ENCODE peak calls at places on chromosome 22, in five cellular contexts. Q, P, U, F and Y are unnamed samples.
A peak's percentile ranks its signal among the peaks of the same experiment; 100 is the strongest.

GRCh38 chr22:22787805-22788459 is 99.7 kb upstream of the IGLL5 start:
- DNase-seq in Q (no peak), P (peak; percentile 56), U (peak; percentile 30), F (peak; percentile 78), Y (peak; percentile 68)

GRCh38 chr22:22021160-22021750 is 38.7 kb upstream of the TOP3B start:
- DNase-seq in Q (no peak), P (no peak), U (no peak), F (no peak), Y (no peak)

GRCh38 chr22:24521791-24522245 is 26.7 kb downstream of the UPB1 start:
- DNase-seq in Q (no peak), P (peak; percentile 71), U (peak; percentile 41), F (peak; percentile 73), Y (peak; percentile 66)

GRCh38 chr22:18111759-18112330 is 1.2 kb downstream of the TUBA8 start:
- DNase-seq in Q (no peak), P (no peak), U (no peak), F (no peak), Y (no peak)

GRCh38 chr22:21447694-21448402 is 19.3 kb upstream of the TMEM191C start:
- DNase-seq in Q (no peak), P (no peak), U (no peak), F (no peak), Y (no peak)

GRCh38 chr22:42780070-42780540 is 59.4 kb upstream of the A4GALT start:
- DNase-seq in Q (peak; percentile 90), P (peak; percentile 98), U (peak; percentile 97), F (peak; percentile 68), Y (peak; percentile 80)

GRCh38 chr22:20904980-20905355 is 12.2 kb upstream of the CRKL start:
- DNase-seq in Q (no peak), P (no peak), U (no peak), F (no peak), Y (no peak)

GRCh38 chr22:17272511-17272991 is 53.3 kb upstream of the ADA2 start:
- DNase-seq in Q (no peak), P (no peak), U (no peak), F (no peak), Y (no peak)

GRCh38 chr22:49810363-49811013 is 17.2 kb downstream of the BRD1 start:
- DNase-seq in Q (no peak), P (peak; percentile 57), U (peak; percentile 26), F (no peak), Y (no peak)

GRCh38 chr22:17808688-17809403 is 34.6 kb upstream of the BID start:
- DNase-seq in Q (no peak), P (peak; percentile 23), U (no peak), F (no peak), Y (no peak)

GRCh38 chr22:27220349-27220748 is 563.0 kb downstream of the MIAT start:
- DNase-seq in Q (peak; percentile 46), P (peak; percentile 76), U (peak; percentile 92), F (no peak), Y (no peak)

GRCh38 chr22:37244922-37245722 is 1.1 kb upstream of the RAC2 start:
- DNase-seq in Q (no peak), P (no peak), U (no peak), F (no peak), Y (no peak)

GRCh38 chr22:44314425-44315067 is 1.8 kb upstream of the SHISAL1 start:
- DNase-seq in Q (no peak), P (no peak), U (no peak), F (no peak), Y (no peak)
- TF ChIP-seq CTCF in Q (no peak), P (no peak), U (no peak), F (no peak), Y (no peak)

GRCh38 chr22:35173655-35174054 is 83.6 kb upstream of the HMGXB4 start:
- DNase-seq in Q (no peak), P (no peak), U (no peak), F (no peak), Y (no peak)

GRCh38 chr22:35178446-35178845 is 78.8 kb upstream of the HMGXB4 start:
- DNase-seq in Q (no peak), P (no peak), U (no peak), F (no peak), Y (no peak)

GRCh38 chr22:35175392-35175791 is 81.9 kb upstream of the HMGXB4 start:
- DNase-seq in Q (no peak), P (no peak), U (no peak), F (no peak), Y (no peak)

GRCh38 chr22:35174398-35174797 is 82.9 kb upstream of the HMGXB4 start:
- DNase-seq in Q (no peak), P (no peak), U (no peak), F (no peak), Y (no peak)

DNA sequence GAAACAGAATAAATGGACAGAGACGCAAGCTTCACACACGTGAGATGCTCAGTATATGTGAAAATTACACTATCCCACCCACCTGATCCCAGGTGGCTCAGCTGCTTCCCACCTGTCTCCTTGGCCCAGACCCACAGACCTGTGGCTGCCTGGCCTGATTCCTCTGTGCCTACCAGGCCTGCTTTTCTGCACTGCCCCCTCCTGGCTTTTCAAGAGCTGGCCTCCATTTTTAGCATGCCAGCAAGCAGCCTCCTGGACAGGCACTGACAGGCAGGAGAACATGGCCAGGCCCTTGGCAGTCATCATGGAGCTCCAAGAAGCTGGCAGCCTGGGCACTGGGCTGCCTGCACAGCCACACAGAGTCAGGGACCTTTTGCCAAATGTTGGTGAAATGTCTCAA is 79.5 kb upstream of the HMGXB4 start:
- DNase-seq in Q (no peak), P (no peak), U (no peak), F (no peak), Y (no peak)
- TF ChIP-seq CTCF in Q (no peak), P (no peak), U (no peak), F (no peak), Y (no peak)

GRCh38 chr22:31956360-31956759 is 12.0 kb downstream of the YWHAH start:
- DNase-seq in Q (no peak), P (no peak), U (no peak), F (no peak), Y (no peak)
- TF ChIP-seq CTCF in Q (no peak), P (no peak), U (no peak), F (no peak), Y (no peak)

DNA sequence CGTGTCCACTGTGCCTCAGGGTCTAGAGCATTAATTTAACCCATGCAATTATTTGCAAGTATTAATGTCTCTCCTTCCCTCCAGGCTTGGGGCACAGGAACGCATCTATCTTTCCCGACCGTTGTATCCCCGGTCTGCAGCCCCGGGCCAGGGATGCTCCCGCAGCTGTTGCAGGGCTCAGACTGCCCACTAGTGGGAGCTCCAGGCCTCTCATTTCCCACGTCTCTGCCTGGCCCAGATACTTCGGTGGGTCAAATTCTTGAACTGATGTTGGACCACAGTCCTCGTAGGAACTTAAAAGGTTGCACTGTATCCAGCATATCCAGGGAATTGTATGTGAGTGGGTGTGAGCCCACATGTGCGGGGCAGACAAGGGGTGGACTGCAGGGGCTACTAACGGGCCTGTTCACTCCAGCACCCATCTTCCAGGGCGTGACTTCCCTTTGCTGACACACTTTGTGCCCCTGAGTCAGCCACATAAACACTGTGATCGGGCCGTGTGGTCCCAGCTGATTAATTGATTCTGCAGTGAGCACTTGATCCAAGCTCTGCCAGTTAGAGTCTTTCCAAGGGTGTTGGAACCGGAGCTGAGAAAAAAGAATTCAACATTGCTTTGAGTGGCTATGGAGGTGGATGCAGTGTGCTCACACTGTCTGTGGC is 451.3 kb downstream of the TBC1D22A start:
- DNase-seq in Q (no peak), P (peak; percentile 24), U (peak; percentile 11), F (peak; percentile 47), Y (peak; percentile 69)
- TF ChIP-seq CTCF in Q (peak; percentile 55), P (peak; percentile 61), U (peak; percentile 78), F (peak; percentile 64), Y (peak; percentile 85)

GRCh38 chr22:39250838-39251237 is 6.1 kb upstream of the PDGFB start:
- DNase-seq in Q (no peak), P (no peak), U (no peak), F (no peak), Y (no peak)

GRCh38 chr22:39251762-39252460 is 7.1 kb upstream of the PDGFB start:
- DNase-seq in Q (no peak), P (no peak), U (no peak), F (peak; percentile 62), Y (no peak)

GRCh38 chr22:39254122-39254521 is 9.3 kb upstream of the PDGFB start:
- DNase-seq in Q (no peak), P (no peak), U (no peak), F (no peak), Y (no peak)

GRCh38 chr22:39253427-39254070 is 8.8 kb upstream of the PDGFB start:
- DNase-seq in Q (peak; percentile 54), P (peak; percentile 72), U (peak; percentile 67), F (peak; percentile 78), Y (peak; percentile 72)

GRCh38 chr22:39252461-39253391 is 7.9 kb upstream of the PDGFB start:
- DNase-seq in Q (no peak), P (no peak), U (no peak), F (no peak), Y (no peak)
- TF ChIP-seq CTCF in Q (no peak), P (no peak), U (no peak), F (no peak), Y (no peak)

GRCh38 chr22:29126670-29127069 is 53.8 kb downstream of the KREMEN1 start:
- DNase-seq in Q (no peak), P (no peak), U (no peak), F (no peak), Y (no peak)

GRCh38 chr22:29128891-29129643 is 56.2 kb downstream of the KREMEN1 start:
- DNase-seq in Q (no peak), P (no peak), U (peak; percentile 78), F (no peak), Y (no peak)

GRCh38 chr22:29122041-29122440 is 49.2 kb downstream of the KREMEN1 start:
- DNase-seq in Q (no peak), P (no peak), U (no peak), F (no peak), Y (no peak)

GRCh38 chr22:29121124-29121523 is 48.3 kb downstream of the KREMEN1 start:
- DNase-seq in Q (no peak), P (peak; percentile 76), U (peak; percentile 20), F (no peak), Y (no peak)

GRCh38 chr22:29124777-29125506 is 52.1 kb downstream of the KREMEN1 start:
- DNase-seq in Q (no peak), P (no peak), U (no peak), F (no peak), Y (no peak)
- TF ChIP-seq CTCF in Q (no peak), P (no peak), U (no peak), F (no peak), Y (no peak)

GRCh38 chr22:19800761-19801244 is 40.2 kb downstream of the TBX1 start:
- DNase-seq in Q (no peak), P (peak; percentile 32), U (peak; percentile 51), F (peak; percentile 24), Y (no peak)
- TF ChIP-seq CTCF in Q (peak; percentile 51), P (peak; percentile 31), U (peak; percentile 52), F (no peak), Y (no peak)